ENCODE peak calls at places on chromosomes 4 and X, in seven cellular contexts. One of them, this sample, is unnamed.

GRCh38 chr4:72971572-72971971 is 97.9 kb downstream of the COX18 start:
- DNase-seq in WERI-Rb-1: no peak
- DNase-seq in GM03348: peak
- DNase-seq in RKO: peak
- DNase-seq in effector memory CD8-positive, alpha-beta T cell: no peak
- DNase-seq in GM12891: no peak
- DNase-seq in epithelial cell of esophagus: peak
- DNase-seq in this sample: no peak

GRCh38 chr4:117941611-117942010 is 92.7 kb upstream of the NDST3 start:
- DNase-seq in WERI-Rb-1: peak
- DNase-seq in GM03348: no peak
- DNase-seq in RKO: no peak
- DNase-seq in effector memory CD8-positive, alpha-beta T cell: no peak
- DNase-seq in GM12891: no peak
- DNase-seq in epithelial cell of esophagus: no peak
- DNase-seq in this sample: no peak

GRCh38 chr4:106522839-106523238 is 154.3 kb upstream of the GIMD1 start:
- DNase-seq in WERI-Rb-1: peak
- DNase-seq in GM03348: peak
- DNase-seq in RKO: no peak
- DNase-seq in effector memory CD8-positive, alpha-beta T cell: no peak
- DNase-seq in GM12891: no peak
- DNase-seq in epithelial cell of esophagus: no peak
- DNase-seq in this sample: no peak

GRCh38 chrX:150649096-150649870 is 43.9 kb upstream of the MTMR1 start:
- DNase-seq in WERI-Rb-1: no peak
- DNase-seq in GM03348: peak
- DNase-seq in RKO: no peak
- DNase-seq in effector memory CD8-positive, alpha-beta T cell: no peak
- DNase-seq in GM12891: no peak
- DNase-seq in epithelial cell of esophagus: no peak
- DNase-seq in this sample: no peak

GRCh38 chrX:137916090-137916746 is 350.3 kb downstream of the ZIC3 start:
- DNase-seq in WERI-Rb-1: no peak
- DNase-seq in GM03348: no peak
- DNase-seq in RKO: no peak
- DNase-seq in effector memory CD8-positive, alpha-beta T cell: no peak
- DNase-seq in GM12891: no peak
- DNase-seq in epithelial cell of esophagus: no peak
- DNase-seq in this sample: no peak

GRCh38 chr4:110033994-110034393 is 121.3 kb downstream of the EGF start:
- DNase-seq in WERI-Rb-1: no peak
- DNase-seq in GM03348: no peak
- DNase-seq in RKO: no peak
- DNase-seq in effector memory CD8-positive, alpha-beta T cell: no peak
- DNase-seq in GM12891: peak
- DNase-seq in epithelial cell of esophagus: no peak
- DNase-seq in this sample: peak

GRCh38 chr4:122798101-122798500 is 28.5 kb upstream of the FGF2 start:
- DNase-seq in WERI-Rb-1: peak
- DNase-seq in GM03348: peak
- DNase-seq in RKO: no peak
- DNase-seq in effector memory CD8-positive, alpha-beta T cell: no peak
- DNase-seq in GM12891: no peak
- DNase-seq in epithelial cell of esophagus: peak
- DNase-seq in this sample: no peak

GRCh38 chr4:88280228-88280795 is 4.0 kb downstream of the PPM1K start:
- DNase-seq in WERI-Rb-1: no peak
- DNase-seq in GM03348: no peak
- DNase-seq in RKO: no peak
- DNase-seq in effector memory CD8-positive, alpha-beta T cell: no peak
- DNase-seq in GM12891: no peak
- DNase-seq in epithelial cell of esophagus: no peak
- DNase-seq in this sample: no peak

GRCh38 chr4:168560184-168560834 is 63.5 kb downstream of the PALLD start:
- DNase-seq in WERI-Rb-1: no peak
- DNase-seq in GM03348: no peak
- DNase-seq in RKO: no peak
- DNase-seq in effector memory CD8-positive, alpha-beta T cell: no peak
- DNase-seq in GM12891: no peak
- DNase-seq in epithelial cell of esophagus: peak
- DNase-seq in this sample: no peak

GRCh38 chrX:65582450-65583082 is 48.0 kb upstream of the LAS1L start:
- DNase-seq in WERI-Rb-1: peak
- DNase-seq in GM03348: no peak
- DNase-seq in RKO: no peak
- DNase-seq in effector memory CD8-positive, alpha-beta T cell: no peak
- DNase-seq in GM12891: no peak
- DNase-seq in epithelial cell of esophagus: no peak
- DNase-seq in this sample: no peak

GRCh38 chr4:76823516-76823915 is 74.4 kb downstream of the SOWAHB start:
- DNase-seq in WERI-Rb-1: no peak
- DNase-seq in GM03348: no peak
- DNase-seq in RKO: no peak
- DNase-seq in effector memory CD8-positive, alpha-beta T cell: no peak
- DNase-seq in GM12891: no peak
- DNase-seq in epithelial cell of esophagus: no peak
- DNase-seq in this sample: no peak

GRCh38 chr4:20462426-20463175 is 210.9 kb downstream of the SLIT2 start:
- DNase-seq in WERI-Rb-1: no peak
- DNase-seq in GM03348: no peak
- DNase-seq in RKO: no peak
- DNase-seq in effector memory CD8-positive, alpha-beta T cell: no peak
- DNase-seq in GM12891: no peak
- DNase-seq in epithelial cell of esophagus: peak
- DNase-seq in this sample: no peak

GRCh38 chr4:165301833-165302232 is 25.6 kb upstream of the MSMO1 start:
- DNase-seq in WERI-Rb-1: no peak
- DNase-seq in GM03348: peak
- DNase-seq in RKO: no peak
- DNase-seq in effector memory CD8-positive, alpha-beta T cell: no peak
- DNase-seq in GM12891: peak
- DNase-seq in epithelial cell of esophagus: no peak
- DNase-seq in this sample: no peak

GRCh38 chrX:103170216-103170615 is 44.7 kb upstream of the BEX4 start:
- DNase-seq in WERI-Rb-1: no peak
- DNase-seq in GM03348: peak
- DNase-seq in RKO: peak
- DNase-seq in effector memory CD8-positive, alpha-beta T cell: no peak
- DNase-seq in GM12891: no peak
- DNase-seq in epithelial cell of esophagus: peak
- DNase-seq in this sample: no peak

This sample was measured in GM12892.